ENCODE peak calls at places on chromosome 16, in four cellular contexts. One of them, this sample, is unnamed.

GRCh38 chr16:66566051-66566901 is at the start of gene CMTM1:
- DNase-seq in H1: no peak
- DNase-seq in GM12878: no peak
- DNase-seq in SK-N-SH: no peak
- DNase-seq in this sample: no peak

GRCh38 chr16:85870159-85870558 is 28.8 kb upstream of the IRF8 start:
- DNase-seq in H1: no peak
- DNase-seq in GM12878: no peak
- DNase-seq in SK-N-SH: no peak
- DNase-seq in this sample: no peak

GRCh38 chr16:12925026-12925425 is 23.6 kb downstream of the SHISA9 start:
- DNase-seq in GM12878: no peak
- DNase-seq in SK-N-SH: no peak
- DNase-seq in H1: no peak
- DNase-seq in this sample: no peak

GRCh38 chr16:8958344-8958808 is 5.3 kb downstream of the USP7 start:
- DNase-seq in SK-N-SH: peak; percentile 62
- DNase-seq in GM12878: no peak
- DNase-seq in H1: no peak
- DNase-seq in this sample: no peak

GRCh38 chr16:88458039-88458772 is 5.1 kb downstream of the ZFPM1 start:
- DNase-seq in GM12878: no peak
- DNase-seq in H1: no peak
- DNase-seq in SK-N-SH: peak; percentile 88
- DNase-seq in this sample: no peak

GRCh38 chr16:3673201-3673600 is 18.7 kb downstream of the DNASE1 start:
- DNase-seq in SK-N-SH: no peak
- DNase-seq in H1: no peak
- DNase-seq in GM12878: no peak
- DNase-seq in this sample: no peak

GRCh38 chr16:24118126-24118821 is 137.9 kb upstream of the CACNG3 start:
- DNase-seq in SK-N-SH: no peak
- DNase-seq in GM12878: no peak
- DNase-seq in H1: no peak
- DNase-seq in this sample: no peak

GRCh38 chr16:20940864-20941634 is 40.5 kb downstream of the LYRM1 start:
- DNase-seq in GM12878: no peak
- DNase-seq in SK-N-SH: no peak
- DNase-seq in H1: no peak
- DNase-seq in this sample: no peak

GRCh38 chr16:67397812-67398545 is 4.7 kb upstream of the TPPP3 start:
- DNase-seq in H1: no peak
- DNase-seq in SK-N-SH: no peak
- DNase-seq in GM12878: no peak
- DNase-seq in this sample: no peak

GRCh38 chr16:48824271-48824670 is 214.3 kb upstream of the N4BP1 start:
- DNase-seq in H1: no peak
- DNase-seq in GM12878: no peak
- DNase-seq in SK-N-SH: no peak
- DNase-seq in this sample: no peak

GRCh38 chr16:82627811-82628339 is 1.1 kb downstream of the CDH13 start:
- DNase-seq in H1: no peak
- DNase-seq in SK-N-SH: no peak
- DNase-seq in GM12878: no peak
- DNase-seq in this sample: no peak

GRCh38 chr16:89096768-89097527 is 3.3 kb downstream of the ACSF3 start:
- DNase-seq in SK-N-SH: no peak
- DNase-seq in GM12878: no peak
- DNase-seq in H1: no peak
- DNase-seq in this sample: no peak

DNA sequence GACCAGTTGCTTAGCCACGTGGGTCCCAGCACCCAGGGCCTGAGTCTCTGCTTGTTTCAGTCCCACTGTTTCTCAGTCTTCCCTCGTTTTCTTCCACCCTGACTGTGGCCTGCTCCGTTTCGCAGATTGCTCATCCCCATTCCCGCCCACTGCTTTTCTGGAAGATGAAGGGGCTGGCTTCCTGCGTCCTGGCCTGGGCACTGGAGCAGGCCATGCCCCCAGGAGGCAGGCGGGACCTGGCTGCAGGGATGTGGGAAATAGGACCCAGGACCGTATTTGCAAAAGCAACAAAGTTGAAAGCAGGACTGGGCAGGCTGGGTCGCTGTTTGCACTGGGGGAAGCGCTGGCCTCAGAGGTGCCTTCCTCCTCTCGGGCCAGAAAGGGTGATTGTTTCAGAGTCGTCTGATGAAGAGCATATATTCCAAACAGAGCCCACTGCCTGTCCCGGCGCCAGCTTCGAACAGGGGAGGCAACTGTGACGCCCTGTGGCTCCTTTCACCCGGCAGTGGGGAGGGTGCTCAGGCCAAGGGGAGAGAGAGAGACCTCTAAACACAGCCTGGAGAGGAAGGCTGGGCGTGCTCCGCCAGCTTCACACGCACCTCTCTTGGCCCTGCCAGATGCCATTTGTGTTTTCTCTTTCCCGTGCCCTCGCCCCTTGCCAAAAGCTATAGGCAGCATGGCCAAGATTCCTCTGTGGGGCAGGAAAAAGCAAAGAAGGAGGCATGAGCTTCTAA is 108.6 kb downstream of the CMIP start:
- DNase-seq in SK-N-SH: peak; percentile 48
- DNase-seq in GM12878: no peak
- DNase-seq in H1: no peak
- DNase-seq in this sample: no peak
- TF ChIP-seq JUND in SK-N-SH: no peak
- TF ChIP-seq JUND in GM12878: no peak
- TF ChIP-seq JUND in H1: no peak
- TF ChIP-seq JUND in this sample: no peak

GRCh38 chr16:56136256-56136655 is 55.0 kb upstream of the GNAO1 start:
- DNase-seq in H1: no peak
- DNase-seq in SK-N-SH: peak; percentile 40
- DNase-seq in GM12878: no peak
- DNase-seq in this sample: no peak
- TF ChIP-seq JUND in H1: no peak
- TF ChIP-seq JUND in SK-N-SH: no peak
- TF ChIP-seq JUND in GM12878: no peak
- TF ChIP-seq JUND in this sample: no peak

GRCh38 chr16:84543253-84543652 is 38.8 kb upstream of the MEAK7 start:
- DNase-seq in SK-N-SH: no peak
- DNase-seq in GM12878: no peak
- DNase-seq in H1: no peak
- DNase-seq in this sample: no peak
- TF ChIP-seq JUND in SK-N-SH: no peak
- TF ChIP-seq JUND in GM12878: no peak
- TF ChIP-seq JUND in H1: no peak
- TF ChIP-seq JUND in this sample: no peak

DNA sequence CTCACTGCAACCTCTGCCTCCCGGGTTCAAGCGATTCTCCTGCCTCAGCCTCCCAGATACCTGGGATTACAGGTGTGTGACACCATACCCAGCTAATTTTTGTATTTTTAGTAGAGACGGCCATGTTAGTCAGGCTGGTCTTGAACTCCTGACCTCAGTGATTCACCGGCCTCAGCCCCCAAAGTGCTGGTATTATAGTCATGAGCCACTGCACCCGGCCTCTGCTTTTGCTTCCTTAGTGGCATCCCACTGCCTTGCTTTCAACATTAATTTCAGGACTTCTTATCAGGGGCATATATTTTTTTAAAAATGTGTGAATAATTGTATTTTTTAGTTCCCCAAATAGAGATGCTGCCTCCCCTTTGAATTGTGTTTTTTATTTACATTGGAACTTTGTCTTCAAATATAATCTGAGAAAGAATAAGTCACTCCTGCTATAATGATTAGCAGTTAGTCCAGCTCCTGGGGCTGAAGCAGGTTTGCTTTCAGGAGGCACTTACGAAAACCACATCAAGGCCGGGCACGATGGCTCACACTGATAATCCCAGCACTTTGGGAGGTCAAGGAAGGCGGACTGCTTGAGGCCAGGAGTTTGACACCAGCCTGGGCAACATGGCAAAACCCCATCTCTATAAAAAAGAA is 98.9 kb downstream of the SYCE1L start:
- DNase-seq in SK-N-SH: no peak
- DNase-seq in GM12878: no peak
- DNase-seq in H1: no peak
- DNase-seq in this sample: no peak
- TF ChIP-seq JUND in SK-N-SH: no peak
- TF ChIP-seq JUND in GM12878: no peak
- TF ChIP-seq JUND in H1: no peak
- TF ChIP-seq JUND in this sample: no peak

DNA sequence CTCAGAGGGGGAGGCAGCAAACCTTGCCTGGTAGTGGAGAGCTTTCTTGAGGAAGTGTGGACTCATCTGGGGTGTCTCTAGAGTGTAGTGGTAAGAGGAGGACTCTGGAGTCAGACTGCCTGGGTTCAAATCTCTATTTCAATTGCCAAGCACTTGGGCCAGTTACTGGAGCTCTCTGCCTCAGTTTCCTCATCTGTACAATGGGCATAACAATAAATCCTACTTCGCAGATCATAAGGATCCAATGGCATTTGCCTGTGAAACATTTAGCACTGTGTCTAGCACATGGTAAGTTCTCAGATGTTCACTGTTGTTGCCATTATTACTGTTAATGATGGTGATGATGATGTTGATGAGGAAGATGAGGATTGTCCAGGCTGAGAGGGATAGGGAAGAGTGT is 23.6 kb upstream of the WFDC1 start:
- DNase-seq in H1: no peak
- DNase-seq in SK-N-SH: no peak
- DNase-seq in GM12878: no peak
- DNase-seq in this sample: no peak
- TF ChIP-seq JUND in H1: no peak
- TF ChIP-seq JUND in SK-N-SH: no peak
- TF ChIP-seq JUND in GM12878: no peak
- TF ChIP-seq JUND in this sample: no peak